ENCODE peak calls at places on chromosomes 16 and 17, in ten cellular contexts. G is spleen; D is B cell; T is epithelial cell of esophagus; Y is stimulated activated CD8-positive, alpha-beta memory T cell treated with anti-CD3 and anti-CD28 coated beads, Interleukin-12 subunit alpha, Interleukin-12 subunit beta, amount 100 ng/mL, for 4 hours; Z is PC-3; P is HT1080; O is A549; S is C1 segment of cervical spinal cord; N is activated effector memory CD4-positive, alpha-beta T cell treated with Interleukin-2 at 50 U/mL for 16 hours. U is an unnamed sample.

GRCh38 chr16:9135797-9136196 is 44.4 kb downstream of the HAPSTR1 start:
- DNase-seq in G (peak), O (no peak), Y (no peak), Z (no peak), S (no peak), T (peak), N (no peak), D (peak), P (no peak), U (peak)

GRCh38 chr17:10295728-10296343 is 77.0 kb downstream of the MYH13 start:
- DNase-seq in S (peak), Z (peak), D (peak), P (peak), T (peak), O (peak), N (no peak), G (no peak), Y (no peak), U (peak)

GRCh38 chr17:42472709-42473521 is 14.2 kb downstream of the ATP6V0A1 start:
- DNase-seq in Y (no peak), P (peak), O (peak), G (no peak), N (no peak), T (peak), D (no peak), Z (no peak), S (no peak), U (peak)

GRCh38 chr16:51982715-51983680 is 563.9 kb downstream of the TOX3 start:
- DNase-seq in Y (no peak), G (no peak), T (peak), P (peak), N (no peak), Z (peak), O (peak), S (peak), D (peak), U (peak)

GRCh38 chr17:64216030-64216384 is 47.1 kb downstream of the TEX2 start:
- DNase-seq in G (no peak), D (no peak), Z (no peak), O (no peak), N (no peak), P (no peak), T (no peak), Y (no peak), S (no peak), U (peak)

GRCh38 chr17:30336369-30337171 is 2.7 kb upstream of the TMIGD1 start:
- DNase-seq in S (no peak), Y (no peak), G (no peak), D (peak), N (peak), O (peak), T (peak), Z (peak), P (peak), U (peak)

GRCh38 chr17:35666967-35667552 is 64.4 kb upstream of the RASL10B start:
- DNase-seq in Y (no peak), D (no peak), T (peak), O (no peak), N (no peak), S (no peak), Z (no peak), G (no peak), P (peak), U (no peak)

GRCh38 chr16:69396187-69397061 is 10.6 kb upstream of the TERF2 start:
- DNase-seq in P (peak), N (peak), O (peak), Y (peak), G (no peak), S (peak), Z (peak), D (peak), T (peak), U (peak)

GRCh38 chr16:3007957-3008748 is 4.6 kb upstream of the CLDN9 start:
- DNase-seq in S (peak), D (no peak), P (no peak), Z (no peak), G (peak), N (no peak), O (no peak), T (no peak), Y (no peak), U (no peak)

GRCh38 chr16:8934601-8935000 is 29.1 kb downstream of the USP7 start:
- DNase-seq in D (no peak), Y (no peak), G (no peak), T (no peak), N (no peak), P (no peak), S (no peak), O (no peak), Z (no peak), U (no peak)

GRCh38 chr16:30361180-30361579 is 6.1 kb upstream of the CD2BP2 start:
- DNase-seq in O (no peak), T (no peak), Y (no peak), N (no peak), P (no peak), G (no peak), S (no peak), D (no peak), Z (no peak), U (no peak)

GRCh38 chr16:10839271-10839661 is 20.7 kb upstream of the TVP23A start:
- DNase-seq in Y (no peak), G (peak), D (no peak), T (no peak), Z (no peak), N (no peak), O (no peak), P (no peak), S (no peak), U (no peak)

GRCh38 chr16:79294568-79294967 is 306.0 kb downstream of the MAF start:
- DNase-seq in D (no peak), S (no peak), T (no peak), Y (no peak), G (no peak), P (no peak), O (no peak), Z (no peak), N (no peak), U (no peak)

GRCh38 chr17:70050192-70050591 is 24.8 kb upstream of the KCNJ16 start:
- DNase-seq in P (no peak), O (no peak), D (no peak), T (no peak), Y (no peak), S (no peak), G (no peak), Z (no peak), N (no peak), U (no peak)

GRCh38 chr17:78977992-78978973 is 1.4 kb downstream of the LGALS3BP start:
- DNase-seq in N (no peak), S (no peak), P (no peak), G (no peak), T (no peak), D (no peak), Z (no peak), Y (no peak), O (no peak), U (no peak)

GRCh38 chr17:42979511-42980273 is at the start of gene PTGES3L:
- DNase-seq in N (no peak), G (peak), D (no peak), Y (no peak), T (no peak), O (peak), Z (peak), S (no peak), P (peak), U (peak)

GRCh38 chr16:17983847-17984639 is 352.5 kb downstream of the NPIPA8 start:
- DNase-seq in P (no peak), G (no peak), Y (no peak), N (no peak), O (no peak), D (no peak), Z (no peak), S (no peak), T (no peak), U (no peak)

GRCh38 chr17:44218344-44219125 is 940 bp downstream of the UBTF start:
- DNase-seq in N (peak), T (peak), Z (peak), D (peak), O (peak), Y (peak), S (peak), G (peak), P (peak), U (peak)

GRCh38 chr16:74049027-74049426 is 247.6 kb upstream of the PSMD7 start:
- DNase-seq in O (no peak), Y (no peak), Z (no peak), N (no peak), D (no peak), P (no peak), G (no peak), S (no peak), T (no peak), U (no peak)

GRCh38 chr17:48427598-48427997 is 2.4 kb downstream of the SKAP1 start:
- DNase-seq in P (peak), G (no peak), N (peak), Z (peak), D (no peak), O (no peak), S (no peak), T (no peak), Y (peak), U (peak)

GRCh38 chr17:77098884-77099545 is 41.8 kb upstream of the SEC14L1 start:
- DNase-seq in S (peak), Y (no peak), D (no peak), P (no peak), T (peak), G (no peak), O (no peak), N (no peak), Z (no peak), U (peak)

GRCh38 chr16:89317101-89317671 is 99.7 kb downstream of the ZNF778 start:
- DNase-seq in Y (no peak), T (no peak), S (no peak), Z (no peak), N (no peak), P (no peak), D (no peak), G (peak), O (no peak), U (no peak)

GRCh38 chr16:65062736-65063583 is 58.9 kb downstream of the CDH11 start:
- DNase-seq in Y (no peak), S (peak), N (no peak), D (no peak), P (no peak), G (no peak), T (no peak), Z (no peak), O (no peak), U (no peak)

GRCh38 chr17:34720760-34721159 is 141.4 kb downstream of the TMEM132E start:
- DNase-seq in Y (no peak), G (no peak), D (no peak), O (peak), S (no peak), Z (peak), N (no peak), P (peak), T (peak), U (peak)

GRCh38 chr17:27491713-27492190 is 35.5 kb downstream of the KSR1 start:
- DNase-seq in Y (no peak), N (no peak), O (no peak), Z (no peak), P (no peak), G (no peak), T (no peak), S (no peak), D (no peak), U (no peak)

GRCh38 chr16:79800016-79800608 is 199.6 kb upstream of the MAF start:
- DNase-seq in P (no peak), N (no peak), Z (no peak), G (no peak), O (no peak), S (no peak), Y (no peak), D (no peak), T (peak), U (no peak)

GRCh38 chr17:72699566-72699965 is 392.9 kb downstream of the SLC39A11 start:
- DNase-seq in T (no peak), G (no peak), Z (peak), P (peak), Y (no peak), N (no peak), S (peak), D (no peak), O (no peak), U (peak)

GRCh38 chr16:89485701-89486246 is 4.6 kb downstream of the ANKRD11 start:
- DNase-seq in G (no peak), O (no peak), Y (no peak), S (no peak), P (no peak), N (no peak), Z (no peak), D (no peak), T (no peak), U (no peak)

GRCh38 chr17:42283241-42284019 is 4.9 kb upstream of the STAT5A start:
- DNase-seq in T (no peak), Y (no peak), G (no peak), Z (no peak), N (no peak), S (no peak), O (no peak), D (no peak), P (no peak), U (no peak)

GRCh38 chr16:87581867-87582220 is 20.5 kb upstream of the JPH3 start:
- DNase-seq in G (peak), N (no peak), D (no peak), Z (peak), T (peak), P (peak), Y (no peak), S (no peak), O (peak), U (peak)

U was measured in RPMI7951.